ENCODE peak calls at places on chromosomes 11 and 22, in nine cellular contexts. F is body of pancreas, P is HuH-7, I is cardiac muscle cell, K is kidney, R is GM12891, Y is kidney tubule cell, Z is dorsolateral prefrontal cortex, Q is adipocyte. T is an unnamed sample.

GRCh38 chr11:720017-720641 is 14.1 kb downstream of the EPS8L2 start:
- DNase-seq in F (no peak), P (no peak), I (no peak), K (no peak), R (no peak), Y (no peak), Z (no peak), Q (no peak), T (no peak)

GRCh38 chr11:69479591-69480271 is 1.7 kb upstream of the LINC01488 start:
- DNase-seq in F (no peak), P (peak; percentile 91), I (no peak), K (peak; percentile 57), R (no peak), Y (peak; percentile 23), Z (no peak), Q (no peak), T (no peak)

GRCh38 chr11:19530505-19530904 is 182.1 kb upstream of the NAV2 start:
- DNase-seq in F (no peak), P (no peak), I (no peak), K (no peak), R (no peak), Y (no peak), Z (no peak), Q (no peak), T (no peak)

GRCh38 chr11:77518471-77518870 is 44.6 kb upstream of the PAK1 start:
- DNase-seq in F (no peak), P (no peak), I (no peak), K (no peak), R (no peak), Y (no peak), Z (no peak), Q (no peak), T (no peak)

GRCh38 chr11:12087075-12087775 is 23.2 kb upstream of the MICAL2 start:
- DNase-seq in F (no peak), P (no peak), I (peak; percentile 51), K (no peak), R (no peak), Y (peak; percentile 91), Z (no peak), Q (peak; percentile 72), T (peak; percentile 85)

GRCh38 chr22:19974233-19974861 is 32.7 kb upstream of the TXNRD2 start:
- DNase-seq in F (no peak), P (peak; percentile 86), I (peak; percentile 68), K (no peak), R (peak; percentile 91), Y (peak; percentile 30), Z (peak; percentile 50), Q (peak; percentile 56), T (peak; percentile 43)

GRCh38 chr11:97814325-97814959 is 1206.3 kb upstream of the CNTN5 start:
- DNase-seq in F (no peak), P (no peak), I (no peak), K (no peak), R (no peak), Y (no peak), Z (no peak), Q (peak; percentile 7), T (no peak)

GRCh38 chr11:59158206-59159068 is 13.5 kb upstream of the DTX4 start:
- DNase-seq in F (peak; percentile 61), P (peak; percentile 36), I (peak; percentile 82), K (no peak), R (no peak), Y (peak; percentile 78), Z (peak; percentile 67), Q (peak; percentile 89), T (peak; percentile 76)

GRCh38 chr22:39148727-39149535 is 3.5 kb downstream of the CBX7 start:
- DNase-seq in F (peak; percentile 50), P (no peak), I (no peak), K (no peak), R (peak; percentile 72), Y (peak; percentile 23), Z (peak; percentile 52), Q (peak; percentile 29), T (no peak)

GRCh38 chr11:64743591-64744543 is at the start of gene RASGRP2:
- DNase-seq in F (peak; percentile 65), P (peak; percentile 89), I (peak; percentile 46), K (peak; percentile 93), R (peak; percentile 73), Y (peak; percentile 17), Z (peak; percentile 27), Q (peak; percentile 54), T (peak; percentile 25)

GRCh38 chr22:46564084-46564714 is 26.8 kb upstream of the CELSR1 start:
- DNase-seq in F (no peak), P (no peak), I (no peak), K (no peak), R (no peak), Y (no peak), Z (no peak), Q (peak; percentile 30), T (no peak)

GRCh38 chr11:117390743-117391142 is 63.1 kb downstream of the CEP164 start:
- DNase-seq in F (no peak), P (no peak), I (no peak), K (no peak), R (no peak), Y (no peak), Z (no peak), Q (no peak), T (no peak)

GRCh38 chr11:132674161-132674560 is 858.1 kb downstream of the OPCML start:
- DNase-seq in F (no peak), P (no peak), I (no peak), K (no peak), R (no peak), Y (no peak), Z (no peak), Q (no peak), T (no peak)

GRCh38 chr11:3093281-3094191 is 36.3 kb upstream of the CARS1 start:
- DNase-seq in F (no peak), P (no peak), I (no peak), K (peak; percentile 75), R (no peak), Y (no peak), Z (no peak), Q (no peak), T (no peak)

GRCh38 chr11:31327417-31327816 is 42.1 kb downstream of the DCDC1 start:
- DNase-seq in F (no peak), P (no peak), I (no peak), K (no peak), R (no peak), Y (no peak), Z (no peak), Q (no peak), T (no peak)

GRCh38 chr11:126313826-126314225 is 10.0 kb downstream of the DCPS start:
- DNase-seq in F (no peak), P (no peak), I (no peak), K (no peak), R (no peak), Y (no peak), Z (no peak), Q (no peak), T (no peak)

GRCh38 chr11:43837879-43838278 is 42.8 kb upstream of the ALKBH3 start:
- DNase-seq in F (no peak), P (no peak), I (no peak), K (no peak), R (no peak), Y (no peak), Z (no peak), Q (no peak), T (no peak)

GRCh38 chr22:36027579-36027959 is 1.1 kb downstream of the RBFOX2 start:
- DNase-seq in F (no peak), P (peak; percentile 32), I (no peak), K (no peak), R (no peak), Y (peak; percentile 24), Z (no peak), Q (peak; percentile 58), T (no peak)

GRCh38 chr11:21774212-21774611 is 418.7 kb upstream of the ANO5 start:
- DNase-seq in F (no peak), P (no peak), I (no peak), K (no peak), R (no peak), Y (peak; percentile 41), Z (peak; percentile 45), Q (no peak), T (no peak)

GRCh38 chr22:27115816-27116256 is 458.4 kb downstream of the MIAT start:
- DNase-seq in F (peak; percentile 60), P (no peak), I (no peak), K (no peak), R (no peak), Y (peak; percentile 99), Z (no peak), Q (no peak), T (peak; percentile 17)

GRCh38 chr11:58730507-58731089 is 1.1 kb downstream of the GLYAT start:
- DNase-seq in F (no peak), P (no peak), I (no peak), K (no peak), R (no peak), Y (peak; percentile 45), Z (no peak), Q (peak; percentile 30), T (no peak)

GRCh38 chr22:23278883-23279675 is 98.8 kb downstream of the BCR start:
- DNase-seq in F (peak; percentile 78), P (no peak), I (peak; percentile 28), K (no peak), R (no peak), Y (peak; percentile 60), Z (peak; percentile 48), Q (no peak), T (peak; percentile 17)

GRCh38 chr22:30178180-30179126 is 68.1 kb downstream of the LIF start:
- DNase-seq in F (no peak), P (no peak), I (no peak), K (no peak), R (no peak), Y (no peak), Z (no peak), Q (no peak), T (no peak)

GRCh38 chr22:35842954-35843353 is 125.3 kb downstream of the APOL5 start:
- DNase-seq in F (peak; percentile 38), P (peak; percentile 53), I (peak; percentile 48), K (no peak), R (no peak), Y (peak; percentile 61), Z (no peak), Q (peak; percentile 51), T (peak; percentile 49)

GRCh38 chr22:17847360-17848078 is 73.2 kb upstream of the BID start:
- DNase-seq in F (no peak), P (no peak), I (no peak), K (no peak), R (no peak), Y (peak; percentile 63), Z (no peak), Q (no peak), T (no peak)

GRCh38 chr11:3120071-3120792 is 44.9 kb downstream of the OSBPL5 start:
- DNase-seq in F (no peak), P (no peak), I (no peak), K (peak; percentile 69), R (no peak), Y (no peak), Z (peak; percentile 7), Q (no peak), T (no peak)

T was measured in fibroblast of mammary gland.